ENCODE peak calls at places on chromosomes 12 and 14, in seven cellular contexts. Z is adrenal gland, K is stomach, G is brain microvascular endothelial cell, L is neuronal stem cell, R is tibial artery, O is dorsolateral prefrontal cortex. C is an unnamed sample.
A peak's percentile ranks its signal among the peaks of the same experiment; 100 is the strongest.

GRCh38 chr14:50964683-50965390 is 20.6 kb upstream of the PYGL start:
- DNase-seq in Z (peak; percentile 82), K (peak; percentile 54), G (peak; percentile 98), L (no peak), R (peak; percentile 78), O (no peak), C (no peak)

GRCh38 chr12:19597304-19598066 is 158.2 kb downstream of the AEBP2 start:
- DNase-seq in Z (no peak), K (no peak), G (no peak), L (no peak), R (no peak), O (no peak), C (no peak)

GRCh38 chr12:87670448-87670847 is 358.8 kb downstream of the C12orf50 start:
- DNase-seq in Z (no peak), K (no peak), G (no peak), L (no peak), R (no peak), O (no peak), C (no peak)

GRCh38 chr14:91250912-91251311 is 6.4 kb upstream of the GPR68 start:
- DNase-seq in Z (no peak), K (no peak), G (no peak), L (no peak), R (no peak), O (no peak), C (no peak)

GRCh38 chr14:87678624-87679023 is 314.4 kb downstream of the GALC start:
- DNase-seq in Z (no peak), K (no peak), G (no peak), L (no peak), R (no peak), O (no peak), C (no peak)

GRCh38 chr14:44170099-44170498 is 337.0 kb downstream of the FSCB start:
- DNase-seq in Z (no peak), K (no peak), G (no peak), L (no peak), R (no peak), O (no peak), C (no peak)

GRCh38 chr14:92906823-92907222 is 16.1 kb upstream of the CHGA start:
- DNase-seq in Z (no peak), K (no peak), G (no peak), L (no peak), R (no peak), O (no peak), C (no peak)

GRCh38 chr12:51441583-51441982 is 17.0 kb downstream of the SLC4A8 start:
- DNase-seq in Z (peak; percentile 47), K (no peak), G (peak; percentile 66), L (no peak), R (no peak), O (peak; percentile 52), C (no peak)

GRCh38 chr12:70920251-70920851 is at the start of gene PTPRR:
- DNase-seq in Z (no peak), K (no peak), G (no peak), L (peak; percentile 45), R (no peak), O (peak; percentile 66), C (no peak)

GRCh38 chr12:51818567-51819300 is 29.8 kb downstream of the FIGNL2 start:
- DNase-seq in Z (no peak), K (no peak), G (peak; percentile 49), L (no peak), R (no peak), O (no peak), C (no peak)

GRCh38 chr12:39329015-39329414 is 113.9 kb downstream of the KIF21A start:
- DNase-seq in Z (no peak), K (no peak), G (peak; percentile 15), L (no peak), R (no peak), O (no peak), C (no peak)

GRCh38 chr12:48873096-48873495 is 7.4 kb upstream of the RND1 start:
- DNase-seq in Z (no peak), K (no peak), G (no peak), L (no peak), R (no peak), O (no peak), C (no peak)

GRCh38 chr12:79423560-79423959 is 267.2 kb downstream of the PAWR start:
- DNase-seq in Z (no peak), K (no peak), G (no peak), L (no peak), R (no peak), O (no peak), C (no peak)

GRCh38 chr12:124556896-124557501 is 10.4 kb downstream of the NCOR2 start:
- DNase-seq in Z (peak; percentile 54), K (peak; percentile 52), G (no peak), L (no peak), R (no peak), O (no peak), C (no peak)

GRCh38 chr12:26128180-26128579 is 3.3 kb upstream of the BHLHE41 start:
- DNase-seq in Z (no peak), K (no peak), G (no peak), L (no peak), R (no peak), O (no peak), C (no peak)

GRCh38 chr14:94052662-94053061 is 26.5 kb downstream of the OTUB2 start:
- DNase-seq in Z (peak; percentile 15), K (no peak), G (no peak), L (no peak), R (peak; percentile 6), O (no peak), C (no peak)

GRCh38 chr12:123393747-123394146 is 9.8 kb downstream of the KMT5A start:
- DNase-seq in Z (no peak), K (no peak), G (no peak), L (no peak), R (no peak), O (no peak), C (no peak)

GRCh38 chr12:30013051-30013450 is 229.3 kb upstream of the TMTC1 start:
- DNase-seq in Z (no peak), K (no peak), G (no peak), L (no peak), R (no peak), O (no peak), C (no peak)

GRCh38 chr14:35688427-35688826 is 120.7 kb downstream of the RALGAPA1 start:
- DNase-seq in Z (no peak), K (no peak), G (no peak), L (no peak), R (no peak), O (no peak), C (no peak)

GRCh38 chr14:76836029-76836630 is 9.9 kb downstream of the LRRC74A start:
- DNase-seq in Z (peak; percentile 63), K (no peak), G (no peak), L (no peak), R (no peak), O (no peak), C (no peak)

GRCh38 chr12:106045251-106045674 is 93.5 kb downstream of the NUAK1 start:
- DNase-seq in Z (no peak), K (no peak), G (no peak), L (no peak), R (no peak), O (no peak), C (no peak)

GRCh38 chr14:72801841-72802587 is 91.9 kb downstream of the DPF3 start:
- DNase-seq in Z (no peak), K (no peak), G (no peak), L (no peak), R (no peak), O (no peak), C (no peak)

GRCh38 chr14:79136437-79137430 is 966.6 kb downstream of the NRXN3 start:
- DNase-seq in Z (no peak), K (no peak), G (no peak), L (peak; percentile 26), R (no peak), O (no peak), C (no peak)

GRCh38 chr12:911191-911826 is 38.2 kb downstream of the RAD52 start:
- DNase-seq in Z (peak; percentile 33), K (no peak), G (no peak), L (no peak), R (no peak), O (no peak), C (no peak)

GRCh38 chr12:909861-910260 is 39.6 kb downstream of the RAD52 start:
- DNase-seq in Z (no peak), K (no peak), G (no peak), L (no peak), R (no peak), O (no peak), C (no peak)

GRCh38 chr12:912466-913235 is 36.8 kb downstream of the RAD52 start:
- DNase-seq in Z (no peak), K (no peak), G (no peak), L (no peak), R (no peak), O (no peak), C (no peak)

GRCh38 chr12:913919-914718 is 35.4 kb downstream of the RAD52 start:
- DNase-seq in Z (no peak), K (no peak), G (peak; percentile 62), L (no peak), R (no peak), O (no peak), C (no peak)

GRCh38 chr12:910416-910815 is 39.1 kb downstream of the RAD52 start:
- DNase-seq in Z (no peak), K (no peak), G (no peak), L (no peak), R (no peak), O (no peak), C (no peak)
- H3K27ac ChIP-seq in Z (no peak overlapping the region), K (no peak overlapping the region), G (no peak overlapping the region), L (no peak overlapping the region), R (no peak overlapping the region), O (no peak overlapping the region), C (no peak overlapping the region)

DNA sequence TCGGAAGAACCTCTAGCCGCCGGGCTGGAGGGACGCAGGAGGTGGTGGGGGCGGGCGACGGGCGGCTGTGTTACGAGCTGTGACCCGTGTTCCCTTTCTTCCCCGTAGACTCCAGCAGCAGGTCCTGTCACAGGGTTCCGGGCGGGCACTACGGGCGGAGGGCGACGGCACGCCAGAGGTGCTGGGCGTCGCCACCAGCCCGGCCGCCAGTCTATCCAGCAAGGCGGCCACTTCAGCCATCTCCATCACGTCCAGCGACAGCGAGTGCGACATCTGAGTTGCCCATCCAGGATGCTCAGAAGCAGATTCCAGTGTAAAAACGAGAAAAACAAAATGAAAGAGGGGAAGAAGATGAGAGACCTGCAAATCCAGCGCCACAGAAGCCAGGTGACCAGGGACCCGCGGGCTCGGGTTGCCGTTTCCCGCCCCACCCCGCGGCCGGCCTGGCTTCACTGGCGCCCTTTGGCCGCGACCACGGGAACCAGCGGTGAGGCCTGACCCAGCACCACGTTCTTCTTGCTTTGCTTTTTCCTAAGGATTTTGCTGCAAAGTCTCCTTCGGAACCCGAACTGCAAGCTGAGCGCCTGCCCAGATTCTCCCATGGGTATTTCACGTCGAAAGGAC is 2.1 kb downstream of the SIX6 start:
- DNase-seq in Z (no peak), K (no peak), G (no peak), L (peak; percentile 51), R (no peak), O (no peak), C (no peak)
- H3K27me3 ChIP-seq in Z (peaks cover 99% of the 10 kb centered on the region), K (peaks cover 100% of the 10 kb centered on the region), G (peaks cover 96% of the 10 kb centered on the region), L (peaks cover 72% of the 10 kb centered on the region), R (no peaks in the 10 kb centered on the region), O (peaks cover 100% of the 10 kb centered on the region), C (peaks cover 68% of the 10 kb centered on the region)

GRCh38 chr12:104050436-104050835 is 449 bp upstream of the GLT8D2 start:
- DNase-seq in Z (no peak), K (no peak), G (no peak), L (no peak), R (no peak), O (no peak), C (no peak)
- H3K27ac ChIP-seq in Z (no peak overlapping the region), K (peak overlapping the region; percentile 78), G (no peak overlapping the region), L (no peak overlapping the region), R (peak overlapping the region; percentile 77), O (no peak overlapping the region), C (no peak overlapping the region)

GRCh38 chr12:1332327-1332726 is 262.1 kb downstream of the FBXL14 start:
- DNase-seq in Z (no peak), K (peak; percentile 33), G (no peak), L (no peak), R (no peak), O (no peak), C (no peak)
- H3K27me3 ChIP-seq in Z (no peaks in the 10 kb centered on the region), K (no peaks in the 10 kb centered on the region), G (no peaks in the 10 kb centered on the region), L (no peaks in the 10 kb centered on the region), R (no peaks in the 10 kb centered on the region), O (no peaks in the 10 kb centered on the region), C (no peaks in the 10 kb centered on the region)

C was measured in iPS DF 6.9.